ENCODE peak calls at places on chromosome 14, in six cellular contexts. Z is GM23338, S is WTC11, V is H1, F is HepG2, C is GM12878. X is an unnamed sample.

GRCh38 chr14:80388980-80389711 is 177.8 kb upstream of the DIO2 start:
- DNase-seq in V (no peak), Z (no peak), F (no peak), C (no peak), S (no peak), X (no peak)

GRCh38 chr14:35553808-35554207 is 19.8 kb downstream of the INSM2 start:
- DNase-seq in V (no peak), F (no peak), C (no peak), Z (no peak), S (no peak), X (no peak)

GRCh38 chr14:83164016-83164415 is 1630.4 kb upstream of the SEL1L start:
- DNase-seq in V (no peak), F (no peak), C (no peak), S (no peak), Z (no peak), X (no peak)

GRCh38 chr14:32430326-32430725 is 101.2 kb downstream of the AKAP6 start:
- DNase-seq in Z (no peak), F (no peak), C (no peak), S (no peak), V (no peak), X (no peak)

GRCh38 chr14:32662234-32662633 is 276.4 kb upstream of the NPAS3 start:
- DNase-seq in Z (no peak), V (no peak), C (no peak), S (no peak), F (no peak), X (no peak)

GRCh38 chr14:105891221-105891602 is 364.8 kb downstream of the TMEM121 start:
- DNase-seq in Z (no peak), C (no peak), F (no peak), V (no peak), S (no peak), X (no peak)

GRCh38 chr14:103205541-103205906 is 82.3 kb downstream of the TNFAIP2 start:
- DNase-seq in Z (no peak), F (no peak), S (no peak), V (no peak), C (no peak), X (no peak)

GRCh38 chr14:35741345-35742031 is 67.6 kb downstream of the RALGAPA1 start:
- DNase-seq in S (no peak), C (no peak), Z (no peak), V (no peak), F (no peak), X (no peak)

GRCh38 chr14:64649383-64649998 is 54.7 kb upstream of the PLEKHG3 start:
- DNase-seq in V (no peak), Z (peak), F (no peak), C (no peak), S (no peak), X (no peak)

GRCh38 chr14:24392327-24393098 is 6.3 kb upstream of the NYNRIN start:
- DNase-seq in Z (peak), V (no peak), S (no peak), F (no peak), C (no peak), X (peak)

GRCh38 chr14:105480165-105480564 is 5.5 kb downstream of the CRIP2 start:
- DNase-seq in C (no peak), S (no peak), V (no peak), F (no peak), Z (no peak), X (no peak)

GRCh38 chr14:55773297-55773696 is 193.3 kb downstream of the KTN1 start:
- DNase-seq in V (no peak), F (peak), Z (no peak), S (no peak), C (no peak), X (no peak)

GRCh38 chr14:65044596-65044959 is 57.7 kb downstream of the MAX start:
- DNase-seq in V (no peak), F (no peak), C (no peak), S (no peak), Z (no peak), X (peak)

GRCh38 chr14:54420478-54421116 is 20.6 kb downstream of the CNIH1 start:
- DNase-seq in V (peak), Z (peak), C (no peak), F (peak), S (peak), X (peak)

GRCh38 chr14:69996197-69996596 is 117.0 kb downstream of the SMOC1 start:
- DNase-seq in V (no peak), Z (no peak), F (no peak), C (no peak), S (no peak), X (no peak)

GRCh38 chr14:83463500-83464098 is 1929.9 kb upstream of the SEL1L start:
- DNase-seq in F (peak), V (peak), S (peak), C (no peak), Z (peak), X (peak)

GRCh38 chr14:40365305-40365704 is 933.1 kb upstream of the FBXO33 start:
- DNase-seq in Z (no peak), V (no peak), C (no peak), S (no peak), F (no peak), X (no peak)

GRCh38 chr14:99156026-99156425 is 116.0 kb downstream of the BCL11B start:
- DNase-seq in V (no peak), F (no peak), Z (no peak), C (no peak), S (no peak), X (no peak)

GRCh38 chr14:33163109-33163508 is 224.4 kb downstream of the NPAS3 start:
- DNase-seq in V (no peak), F (no peak), S (no peak), C (no peak), Z (no peak), X (no peak)

GRCh38 chr14:84882830-84883229 is 647.1 kb upstream of the FLRT2 start:
- DNase-seq in F (no peak), C (no peak), S (no peak), V (no peak), Z (no peak), X (no peak)

GRCh38 chr14:92974541-92975345 is 51.8 kb downstream of the CHGA start:
- DNase-seq in C (no peak), V (no peak), S (no peak), Z (no peak), F (no peak), X (no peak)

GRCh38 chr14:37588956-37589737 is 5.9 kb downstream of the FOXA1 start:
- DNase-seq in F (peak), V (no peak), S (no peak), C (no peak), Z (peak), X (no peak)

GRCh38 chr14:32594766-32595165 is 265.7 kb downstream of the AKAP6 start:
- DNase-seq in V (no peak), S (no peak), Z (no peak), C (no peak), F (no peak), X (no peak)

GRCh38 chr14:60756847-60757246 is 22.3 kb downstream of the MNAT1 start:
- DNase-seq in S (no peak), V (no peak), C (no peak), F (no peak), Z (no peak), X (no peak)

GRCh38 chr14:102502571-102502970 is 7.0 kb downstream of the ANKRD9 start:
- DNase-seq in V (no peak), Z (no peak), S (no peak), F (no peak), C (no peak), X (no peak)

GRCh38 chr14:89236846-89237245 is 180.2 kb downstream of the FOXN3 start:
- DNase-seq in F (no peak), V (no peak), C (no peak), Z (no peak), S (no peak), X (no peak)

GRCh38 chr14:64234877-64235651 is 59.1 kb downstream of the ESR2 start:
- DNase-seq in V (no peak), Z (no peak), C (no peak), F (no peak), S (no peak), X (no peak)

GRCh38 chr14:22689186-22689585 is 45.0 kb upstream of the OR6J1 start:
- DNase-seq in F (peak), S (no peak), C (no peak), Z (no peak), V (no peak), X (no peak)

GRCh38 chr14:77141592-77142288 is at the start of gene ZDHHC22:
- DNase-seq in C (no peak), Z (peak), S (peak), F (no peak), V (no peak), X (no peak)

GRCh38 chr14:72420749-72421452 is 473.0 kb downstream of the DPF3 start:
- DNase-seq in Z (peak), V (peak), C (peak), S (peak), F (peak), X (peak)

GRCh38 chr14:100836961-100837811 is 11.3 kb downstream of the MEG3 start:
- DNase-seq in V (no peak), S (no peak), Z (no peak), C (no peak), F (no peak), X (no peak)

GRCh38 chr14:77151918-77152588 is 10.5 kb upstream of the ZDHHC22 start:
- DNase-seq in F (no peak), Z (peak), C (no peak), V (no peak), S (no peak), X (peak)

GRCh38 chr14:105374389-105374788 is 23.9 kb upstream of the TEX22 start:
- DNase-seq in S (no peak), F (no peak), Z (no peak), C (no peak), V (no peak), X (peak)

DNA sequence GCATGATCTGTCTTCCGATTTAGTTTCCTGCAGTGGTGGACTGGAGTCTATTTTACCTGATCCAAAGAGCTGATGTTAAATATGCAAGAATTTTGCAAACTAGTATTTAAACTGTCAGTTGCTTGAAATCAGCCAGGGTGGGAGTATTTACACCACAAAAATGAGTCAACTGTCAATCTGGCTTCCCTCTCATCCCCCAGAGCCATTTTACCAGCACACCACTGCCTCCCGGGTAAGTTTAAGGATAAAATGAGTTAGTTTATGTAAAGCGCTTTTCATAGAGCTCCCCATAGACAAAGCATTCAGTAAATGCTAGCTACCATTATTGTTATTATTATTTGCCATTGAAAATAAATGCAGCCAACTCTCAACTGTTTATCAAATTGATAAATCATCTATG is 106.3 kb upstream of the FRMD6 start:
- DNase-seq in V (no peak), F (no peak), C (no peak), S (no peak), Z (no peak), X (no peak)
- TF ChIP-seq CREB1 in V (no peak), F (no peak), C (no peak), S (no peak), Z (no peak), X (no peak)

GRCh38 chr14:75318353-75318752 is 39.7 kb downstream of the FOS start:
- DNase-seq in C (no peak), V (no peak), F (no peak), Z (no peak), S (no peak), X (no peak)

GRCh38 chr14:75310295-75311059 is 31.8 kb downstream of the FOS start:
- DNase-seq in C (no peak), S (peak), Z (peak), V (peak), F (no peak), X (no peak)

GRCh38 chr14:75319021-75319420 is 40.4 kb downstream of the FOS start:
- DNase-seq in V (no peak), Z (no peak), F (no peak), S (no peak), C (no peak), X (no peak)

GRCh38 chr14:75317148-75317547 is 38.5 kb downstream of the FOS start:
- DNase-seq in F (no peak), S (no peak), V (no peak), C (no peak), Z (no peak), X (no peak)

GRCh38 chr14:75315143-75315542 is 36.5 kb downstream of the FOS start:
- DNase-seq in Z (no peak), S (no peak), C (no peak), F (no peak), V (no peak), X (no peak)
- TF ChIP-seq CREB1 in Z (no peak), S (no peak), C (no peak), F (no peak), V (no peak), X (no peak)

GRCh38 chr14:43041976-43042375 is 1435.3 kb downstream of the LRFN5 start:
- DNase-seq in S (no peak), V (no peak), C (no peak), F (no peak), Z (no peak), X (no peak)

GRCh38 chr14:43043851-43044250 is 1437.2 kb downstream of the LRFN5 start:
- DNase-seq in F (no peak), V (no peak), S (no peak), C (no peak), Z (no peak), X (no peak)

GRCh38 chr14:43042408-43042807 is 1435.7 kb downstream of the LRFN5 start:
- DNase-seq in C (no peak), V (no peak), F (no peak), S (no peak), Z (no peak), X (no peak)

GRCh38 chr14:43041207-43041606 is 1434.5 kb downstream of the LRFN5 start:
- DNase-seq in C (no peak), S (no peak), Z (no peak), F (no peak), V (no peak), X (no peak)

GRCh38 chr14:43039881-43040280 is 1433.2 kb downstream of the LRFN5 start:
- DNase-seq in Z (no peak), V (no peak), F (no peak), S (no peak), C (no peak), X (no peak)
- TF ChIP-seq CREB1 in Z (no peak), V (no peak), F (no peak), S (no peak), C (no peak), X (no peak)

DNA sequence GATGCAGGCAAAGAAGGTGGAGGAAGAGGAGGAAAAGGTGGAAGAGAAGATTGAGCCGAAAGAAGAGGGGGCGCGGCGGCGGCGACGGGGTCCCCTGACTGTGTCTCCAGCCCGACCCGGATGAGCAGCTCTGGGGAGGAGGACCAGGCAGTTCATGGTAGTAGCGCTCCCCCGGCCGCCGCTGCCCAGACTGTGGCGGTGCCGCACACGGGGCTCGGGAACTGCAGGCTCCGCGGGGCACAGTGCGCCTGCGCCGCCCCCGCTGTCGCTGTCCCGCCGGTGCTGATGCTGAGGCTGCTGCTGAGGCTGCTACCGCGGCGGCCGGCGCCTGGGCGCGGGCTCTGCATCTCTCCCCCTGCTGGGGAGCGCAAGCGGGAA is at the start of gene KCNH5:
- DNase-seq in C (no peak), S (peak), V (peak), Z (peak), F (no peak), X (no peak)
- TF ChIP-seq CREB1 in C (no peak), S (no peak), V (no peak), Z (no peak), F (no peak), X (no peak)

GRCh38 chr14:63039800-63040380 is 5.4 kb downstream of the KCNH5 start:
- DNase-seq in F (peak), C (no peak), V (no peak), Z (peak), S (no peak), X (no peak)
- TF ChIP-seq CREB1 in F (no peak), C (no peak), V (no peak), Z (no peak), S (no peak), X (no peak)

GRCh38 chr14:104292084-104292970 is 153.9 kb downstream of the KIF26A start:
- DNase-seq in Z (no peak), C (no peak), F (no peak), S (peak), V (no peak), X (no peak)

GRCh38 chr14:104294628-104294982 is 156.2 kb downstream of the KIF26A start:
- DNase-seq in Z (no peak), V (no peak), F (no peak), C (no peak), S (peak), X (no peak)

GRCh38 chr14:104293851-104294627 is 155.7 kb downstream of the KIF26A start:
- DNase-seq in Z (peak), F (no peak), V (no peak), S (peak), C (no peak), X (no peak)

GRCh38 chr14:104294983-104295680 is 156.7 kb downstream of the KIF26A start:
- DNase-seq in Z (no peak), C (no peak), V (no peak), S (peak), F (no peak), X (no peak)

DNA sequence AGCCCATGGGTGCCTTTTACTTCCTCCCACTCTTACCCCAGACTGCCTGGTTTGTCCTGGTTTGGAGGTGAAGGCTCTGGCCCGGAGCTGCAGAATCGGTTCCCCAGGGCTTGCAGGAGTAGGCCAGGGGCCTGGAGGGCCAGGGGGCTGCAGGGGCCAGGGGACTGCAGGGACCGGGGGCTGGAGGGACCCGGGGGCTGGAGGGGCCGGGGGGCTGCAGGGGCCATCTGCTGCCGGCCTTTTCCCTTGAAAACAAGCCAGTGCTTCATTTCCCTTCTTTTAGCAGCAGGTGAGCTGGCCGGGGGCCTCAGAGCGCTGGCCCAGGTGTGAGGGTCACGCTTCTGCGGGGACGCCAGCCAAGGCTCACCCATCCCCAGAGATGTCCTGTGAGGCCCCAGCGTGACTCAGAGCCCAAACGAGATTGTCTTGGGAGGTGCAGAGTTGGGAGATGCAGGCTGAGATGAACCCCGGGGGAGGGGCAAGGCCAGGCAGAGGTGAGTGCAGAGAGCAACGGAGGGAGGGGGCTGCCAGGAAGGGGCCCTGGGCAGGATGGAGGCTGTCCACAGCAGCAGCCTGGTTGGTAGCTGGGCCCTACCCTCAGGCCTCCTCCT is 154.9 kb downstream of the KIF26A start:
- DNase-seq in C (no peak), Z (no peak), S (peak), F (no peak), V (no peak), X (no peak)
- TF ChIP-seq CREB1 in C (no peak), Z (no peak), S (no peak), F (no peak), V (no peak), X (no peak)

GRCh38 chr14:67800743-67801142 is 15.6 kb downstream of the ZFYVE26 start:
- DNase-seq in S (no peak), Z (no peak), V (no peak), F (no peak), C (no peak), X (no peak)

GRCh38 chr14:67806228-67806627 is 10.2 kb downstream of the ZFYVE26 start:
- DNase-seq in F (no peak), C (no peak), S (no peak), V (no peak), Z (no peak), X (no peak)
- TF ChIP-seq CREB1 in F (no peak), C (no peak), S (no peak), V (no peak), Z (no peak), X (no peak)

X was measured in K562.